ENCODE peak calls at places on chromosomes 1 and 21, in eight cellular contexts. M is psoas muscle, U is uterus, Z is right atrium auricular region, X is cardiac fibroblast, J is heart left ventricle, A is testis, G is fibroblast of mammary gland. C is an unnamed sample.

GRCh38 chr1:113467991-113468390 is 77.7 kb downstream of the MAGI3 start:
- DNase-seq in A (no peak), X (no peak), M (no peak), J (no peak), G (no peak), U (no peak), Z (no peak), C (no peak)

GRCh38 chr21:39523398-39523797 is 71.6 kb downstream of the SH3BGR start:
- DNase-seq in Z (no peak), X (peak; percentile 8), U (no peak), M (no peak), J (no peak), G (no peak), A (no peak), C (no peak)

GRCh38 chr1:203325004-203325417 is 19.7 kb downstream of the BTG2 start:
- DNase-seq in M (no peak), A (no peak), X (peak; percentile 15), Z (no peak), J (no peak), U (no peak), G (no peak), C (no peak)

GRCh38 chr1:14945132-14946010 is 208.2 kb upstream of the TMEM51 start:
- DNase-seq in G (peak; percentile 68), Z (no peak), M (peak; percentile 60), X (peak; percentile 91), U (peak; percentile 76), J (peak; percentile 65), A (peak; percentile 60), C (peak; percentile 96)

GRCh38 chr1:207502726-207503125 is 6.8 kb downstream of the CR1 start:
- DNase-seq in G (no peak), M (no peak), X (no peak), U (no peak), Z (no peak), A (no peak), J (no peak), C (no peak)

GRCh38 chr1:153260980-153261792 is 1.7 kb downstream of the LORICRIN start:
- DNase-seq in J (peak; percentile 72), Z (no peak), A (peak; percentile 30), X (peak; percentile 21), M (peak; percentile 35), U (peak; percentile 40), G (no peak), C (peak; percentile 3)

GRCh38 chr1:91065337-91065736 is 43.5 kb upstream of the ZNF644 start:
- DNase-seq in A (no peak), Z (no peak), U (no peak), X (no peak), G (no peak), J (no peak), M (no peak), C (no peak)

GRCh38 chr21:34967509-34968289 is 81.4 kb downstream of the RUNX1 start:
- DNase-seq in X (no peak), G (peak; percentile 31), U (no peak), J (no peak), M (no peak), A (no peak), Z (no peak), C (no peak)

GRCh38 chr1:204733869-204734596 is 48.5 kb upstream of the LRRN2 start:
- DNase-seq in Z (peak; percentile 47), M (no peak), G (no peak), U (no peak), X (no peak), A (no peak), J (no peak), C (no peak)

GRCh38 chr1:214927791-214928190 is 154.7 kb upstream of the KCNK2 start:
- DNase-seq in M (no peak), Z (no peak), G (no peak), J (no peak), X (no peak), A (no peak), U (no peak), C (no peak)

GRCh38 chr1:108686609-108687313 is 5.3 kb upstream of the PRPF38B start:
- DNase-seq in J (no peak), G (peak; percentile 57), X (peak; percentile 57), A (peak; percentile 55), Z (no peak), U (no peak), M (no peak), C (peak; percentile 89)

GRCh38 chr1:83999316-83999819 is 436 bp upstream of the TTLL7 start:
- DNase-seq in X (peak; percentile 83), J (peak; percentile 83), A (peak; percentile 86), Z (peak; percentile 74), U (peak; percentile 68), M (peak; percentile 77), G (peak; percentile 63), C (peak; percentile 71)

GRCh38 chr1:101006553-101006952 is 19.0 kb downstream of the DPH5 start:
- DNase-seq in M (no peak), A (no peak), J (no peak), X (no peak), U (no peak), G (no peak), Z (no peak), C (no peak)

GRCh38 chr1:179029293-179029692 is 3.6 kb downstream of the FAM20B start:
- DNase-seq in J (no peak), G (no peak), A (no peak), U (no peak), Z (no peak), X (no peak), M (no peak), C (no peak)

GRCh38 chr21:15893902-15894301 is 164.1 kb downstream of the USP25 start:
- DNase-seq in U (no peak), X (no peak), G (no peak), Z (no peak), J (no peak), M (no peak), A (no peak), C (no peak)

GRCh38 chr1:161314201-161314981 is at the start of gene SDHC:
- DNase-seq in Z (peak; percentile 93), J (peak; percentile 95), X (peak; percentile 95), G (peak; percentile 86), U (peak; percentile 88), M (peak; percentile 90), A (peak; percentile 95), C (peak; percentile 85)

GRCh38 chr1:245822997-245823396 is 668.2 kb downstream of the KIF26B start:
- DNase-seq in U (peak; percentile 35), Z (no peak), G (peak; percentile 97), A (no peak), M (no peak), J (no peak), X (peak; percentile 95), C (peak; percentile 98)

GRCh38 chr1:30912913-30913652 is 4.5 kb upstream of the SDC3 start:
- DNase-seq in U (no peak), X (peak; percentile 69), A (peak; percentile 43), M (peak; percentile 51), G (no peak), Z (peak; percentile 81), J (peak; percentile 79), C (peak; percentile 56)

GRCh38 chr21:36120304-36120902 is 14.5 kb upstream of the CBR3 start:
- DNase-seq in G (no peak), X (no peak), M (peak; percentile 50), A (peak; percentile 39), J (peak; percentile 72), Z (no peak), U (peak; percentile 45), C (peak; percentile 80)

GRCh38 chr1:59146651-59147358 is 150.1 kb upstream of the FGGY start:
- DNase-seq in G (peak; percentile 54), U (peak; percentile 56), X (peak; percentile 46), A (peak; percentile 56), Z (no peak), M (peak; percentile 61), J (peak; percentile 83), C (peak; percentile 63)

GRCh38 chr21:31042080-31042464 is 3.8 kb upstream of the KRTAP19-8 start:
- DNase-seq in X (no peak), M (no peak), G (no peak), A (no peak), U (no peak), J (no peak), Z (no peak), C (no peak)

GRCh38 chr1:178941261-178941689 is 70.4 kb upstream of the ANGPTL1 start:
- DNase-seq in J (no peak), U (no peak), G (no peak), A (no peak), X (no peak), Z (peak; percentile 53), M (no peak), C (no peak)

GRCh38 chr1:207818971-207819451 is 67.2 kb downstream of the CD46 start:
- DNase-seq in M (no peak), X (peak; percentile 54), G (peak; percentile 80), U (no peak), J (no peak), Z (peak; percentile 64), A (no peak), C (peak; percentile 51)

GRCh38 chr1:10793129-10793651 is 3.3 kb downstream of the CASZ1 start:
- DNase-seq in J (no peak), X (peak; percentile 20), U (no peak), Z (no peak), A (no peak), M (no peak), G (no peak), C (peak; percentile 13)
- H3K4me3 ChIP-seq in J (peak overlapping the region; percentile 81), X (no peak overlapping the region), U (peak overlapping the region; percentile 37), Z (peak overlapping the region; percentile 46), A (peak overlapping the region; percentile 50), M (peak overlapping the region; percentile 80), G (no peak overlapping the region), C (no peak overlapping the region)

GRCh38 chr1:6580588-6581270 is 935 bp downstream of the ZBTB48 start:
- DNase-seq in A (no peak), J (no peak), M (no peak), X (no peak), G (no peak), U (no peak), Z (no peak), C (no peak)
- TF ChIP-seq CTCF in A (no peak), J (no peak), M (peak; percentile 14), X (peak; percentile 13), G (no peak), U (no peak), Z (peak; percentile 15), C (peak; percentile 13)

DNA sequence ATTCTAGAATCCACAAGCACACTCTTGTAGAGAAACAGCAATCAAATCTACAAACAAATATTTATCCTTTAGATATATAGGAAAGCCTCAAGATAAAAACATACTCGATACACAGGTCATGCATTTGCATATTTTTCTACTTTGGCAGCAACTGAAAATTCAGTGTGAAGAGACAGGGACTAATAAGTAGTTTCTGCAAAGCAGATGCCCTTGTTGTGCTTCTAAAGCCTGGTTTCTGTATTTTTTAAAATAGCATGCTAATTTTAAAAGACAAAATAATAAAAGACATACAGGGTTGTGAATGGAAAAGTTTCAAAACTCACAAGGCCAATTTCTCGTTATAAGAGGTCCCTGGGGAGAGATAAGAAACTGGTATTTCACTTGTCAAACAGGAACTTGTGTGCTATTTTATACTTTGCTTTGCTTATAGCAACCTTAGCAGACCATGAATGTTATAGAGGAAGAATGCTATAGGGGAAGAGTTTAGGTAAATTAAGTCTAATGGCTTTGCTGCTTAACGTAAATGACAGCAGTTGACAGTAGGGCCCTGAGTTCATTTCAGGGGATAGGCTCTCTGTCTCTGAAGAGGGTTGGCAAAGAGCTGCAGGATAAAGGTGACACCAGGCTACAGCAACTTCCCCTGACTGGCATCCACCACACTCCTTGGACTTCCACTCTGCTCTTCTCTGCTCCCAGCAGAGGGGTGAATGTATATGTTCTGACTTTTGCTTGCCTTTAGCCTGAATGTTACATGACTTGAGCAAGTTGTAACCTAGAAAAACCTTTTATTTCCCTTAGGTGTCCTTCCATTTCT is 9.4 kb upstream of the RGS13 start:
- DNase-seq in G (no peak), Z (no peak), A (no peak), J (no peak), U (no peak), M (no peak), X (peak; percentile 53), C (no peak)
- H3K4me3 ChIP-seq in G (no peak overlapping the region), Z (no peak overlapping the region), A (no peak overlapping the region), J (no peak overlapping the region), U (no peak overlapping the region), M (no peak overlapping the region), X (no peak overlapping the region), C (no peak overlapping the region)

GRCh38 chr1:168474322-168474721 is 69.5 kb downstream of the XCL2 start:
- DNase-seq in G (no peak), A (no peak), Z (no peak), X (no peak), M (no peak), J (no peak), U (no peak), C (no peak)
- TF ChIP-seq CTCF in G (no peak), A (no peak), Z (no peak), X (no peak), M (no peak), J (no peak), U (no peak), C (no peak)

C was measured in AG10803.